ENCODE peak calls at places on chromosomes 4 and X, in four cellular contexts. One of them, this sample, is unnamed.

GRCh38 chrX:101263766-101264165 is 27.4 kb downstream of the TAF7L start:
- DNase-seq in H9: no peak
- DNase-seq in IMR-90: no peak
- DNase-seq in H1: no peak
- DNase-seq in this sample: no peak

GRCh38 chr4:88584471-88584900 is 7.8 kb upstream of the HERC3 start:
- DNase-seq in H9: no peak
- DNase-seq in IMR-90: no peak
- DNase-seq in H1: no peak
- DNase-seq in this sample: peak; percentile 37

GRCh38 chrX:47169273-47169672 is 24.3 kb downstream of the RBM10 start:
- DNase-seq in H9: peak; percentile 17
- DNase-seq in IMR-90: no peak
- DNase-seq in H1: no peak
- DNase-seq in this sample: no peak

GRCh38 chr4:169243808-169244207 is 26.9 kb downstream of the SH3RF1 start:
- DNase-seq in H9: no peak
- DNase-seq in IMR-90: peak; percentile 61
- DNase-seq in H1: no peak
- DNase-seq in this sample: no peak

GRCh38 chr4:142778908-142779307 is 67.2 kb downstream of the INPP4B start:
- DNase-seq in H9: no peak
- DNase-seq in IMR-90: peak; percentile 28
- DNase-seq in H1: no peak
- DNase-seq in this sample: no peak

GRCh38 chr4:170374770-170375169 is 285.0 kb upstream of the AADAT start:
- DNase-seq in H9: peak; percentile 73
- DNase-seq in IMR-90: no peak
- DNase-seq in H1: peak; percentile 33
- DNase-seq in this sample: peak; percentile 81

GRCh38 chr4:141711211-141711610 is 74.8 kb downstream of the IL15 start:
- DNase-seq in H9: no peak
- DNase-seq in IMR-90: peak; percentile 51
- DNase-seq in H1: no peak
- DNase-seq in this sample: peak; percentile 24

GRCh38 chr4:61336488-61336887 is 136.4 kb downstream of the ADGRL3 start:
- DNase-seq in H9: no peak
- DNase-seq in IMR-90: no peak
- DNase-seq in H1: no peak
- DNase-seq in this sample: peak; percentile 18

GRCh38 chr4:157128395-157128794 is 52.4 kb downstream of the GLRB start:
- DNase-seq in H9: no peak
- DNase-seq in IMR-90: peak; percentile 52
- DNase-seq in H1: no peak
- DNase-seq in this sample: peak; percentile 2

GRCh38 chr4:48141048-48141447 is 7.0 kb upstream of the TXK start:
- DNase-seq in H9: no peak
- DNase-seq in IMR-90: peak; percentile 56
- DNase-seq in H1: no peak
- DNase-seq in this sample: peak; percentile 36

GRCh38 chr4:122922877-122923511 is 597 bp upstream of the NUDT6 start:
- DNase-seq in H9: peak; percentile 88
- DNase-seq in IMR-90: peak; percentile 82
- DNase-seq in H1: no peak
- DNase-seq in this sample: peak; percentile 94

GRCh38 chrX:110341189-110342035 is 17.2 kb upstream of the RTL9 start:
- DNase-seq in H9: no peak
- DNase-seq in IMR-90: peak; percentile 91
- DNase-seq in H1: no peak
- DNase-seq in this sample: peak; percentile 18
- H4K8ac ChIP-seq in H9: no peak overlapping the region
- H4K8ac ChIP-seq in IMR-90: peak overlapping the region; percentile 64
- H4K8ac ChIP-seq in H1: no peak overlapping the region
- H4K8ac ChIP-seq in this sample: no peak overlapping the region

GRCh38 chr4:99635601-99636000 is 22.0 kb downstream of the C4orf54 start:
- DNase-seq in H9: no peak
- DNase-seq in IMR-90: no peak
- DNase-seq in H1: no peak
- DNase-seq in this sample: no peak
- H4K5ac ChIP-seq in H9: no peak overlapping the region
- H4K5ac ChIP-seq in IMR-90: no peak overlapping the region
- H4K5ac ChIP-seq in H1: no peak overlapping the region
- H4K5ac ChIP-seq in this sample: no peak overlapping the region

GRCh38 chr4:186840222-186840701 is 116.6 kb upstream of the FAT1 start:
- DNase-seq in H9: no peak
- DNase-seq in IMR-90: peak; percentile 62
- DNase-seq in H1: no peak
- DNase-seq in this sample: no peak
- H4K8ac ChIP-seq in H9: no peak overlapping the region
- H4K8ac ChIP-seq in IMR-90: peak overlapping the region; percentile 98
- H4K8ac ChIP-seq in H1: no peak overlapping the region
- H4K8ac ChIP-seq in this sample: no peak overlapping the region

DNA sequence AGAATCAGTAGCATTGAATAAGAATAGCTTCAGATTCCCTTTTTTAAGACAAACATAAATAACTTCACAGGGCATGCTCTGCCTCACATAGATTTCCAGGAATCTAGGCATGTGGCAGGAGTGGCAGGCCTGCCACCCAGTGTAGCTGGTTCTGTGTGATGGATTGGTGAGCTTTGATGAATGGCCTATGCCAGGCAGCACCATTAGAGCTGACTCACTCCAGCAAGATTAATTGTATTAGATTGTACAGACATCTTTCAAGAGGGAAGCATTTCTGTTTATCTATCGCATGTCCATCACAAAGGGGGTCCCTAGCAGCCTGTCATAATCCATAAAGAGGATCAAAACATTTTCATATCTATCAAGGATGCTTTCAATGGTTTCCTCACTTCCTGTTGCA is 71.9 kb downstream of the NAA11 start:
- DNase-seq in H9: no peak
- DNase-seq in IMR-90: no peak
- DNase-seq in H1: no peak
- DNase-seq in this sample: no peak
- H4K5ac ChIP-seq in H9: no peak overlapping the region
- H4K5ac ChIP-seq in IMR-90: no peak overlapping the region
- H4K5ac ChIP-seq in H1: no peak overlapping the region
- H4K5ac ChIP-seq in this sample: no peak overlapping the region

GRCh38 chrX:1246816-1247215 is 21.8 kb upstream of the CSF2RA start:
- DNase-seq in H9: peak; percentile 81
- DNase-seq in IMR-90: no peak
- DNase-seq in H1: no peak
- DNase-seq in this sample: peak; percentile 84

GRCh38 chrX:1244164-1245076 is 24.2 kb upstream of the CSF2RA start:
- DNase-seq in H9: peak; percentile 85
- DNase-seq in IMR-90: no peak
- DNase-seq in H1: no peak
- DNase-seq in this sample: peak; percentile 97

GRCh38 chrX:1248381-1249061 is 20.1 kb upstream of the CSF2RA start:
- DNase-seq in H9: peak; percentile 92
- DNase-seq in IMR-90: no peak
- DNase-seq in H1: no peak
- DNase-seq in this sample: peak; percentile 97

GRCh38 chrX:1239681-1240142 is 27.3 kb upstream of the CRLF2 start:
- DNase-seq in H9: no peak
- DNase-seq in IMR-90: no peak
- DNase-seq in H1: no peak
- DNase-seq in this sample: no peak

GRCh38 chrX:1242901-1243402 is 25.7 kb upstream of the CSF2RA start:
- DNase-seq in H9: peak; percentile 43
- DNase-seq in IMR-90: no peak
- DNase-seq in H1: no peak
- DNase-seq in this sample: peak; percentile 95
- H4K8ac ChIP-seq in H9: no peak overlapping the region
- H4K8ac ChIP-seq in IMR-90: no peak overlapping the region
- H4K8ac ChIP-seq in H1: no peak overlapping the region
- H4K8ac ChIP-seq in this sample: peak overlapping the region; percentile 65

GRCh38 chr4:109383823-109384222 is 49.8 kb upstream of the SEC24B start:
- DNase-seq in H9: no peak
- DNase-seq in IMR-90: no peak
- DNase-seq in H1: no peak
- DNase-seq in this sample: no peak

GRCh38 chr4:109390369-109390768 is 43.2 kb upstream of the SEC24B start:
- DNase-seq in H9: no peak
- DNase-seq in IMR-90: no peak
- DNase-seq in H1: no peak
- DNase-seq in this sample: no peak

GRCh38 chr4:109389367-109390118 is 44.1 kb upstream of the SEC24B start:
- DNase-seq in H9: no peak
- DNase-seq in IMR-90: no peak
- DNase-seq in H1: no peak
- DNase-seq in this sample: peak; percentile 46

GRCh38 chr4:109385260-109385659 is 48.4 kb upstream of the SEC24B start:
- DNase-seq in H9: no peak
- DNase-seq in IMR-90: no peak
- DNase-seq in H1: no peak
- DNase-seq in this sample: no peak
- H4K5ac ChIP-seq in H9: no peak overlapping the region
- H4K5ac ChIP-seq in IMR-90: no peak overlapping the region
- H4K5ac ChIP-seq in H1: no peak overlapping the region
- H4K5ac ChIP-seq in this sample: no peak overlapping the region

GRCh38 chrX:150693782-150694574 is 782 bp downstream of the MTMR1 start:
- DNase-seq in H9: peak; percentile 68
- DNase-seq in IMR-90: peak; percentile 79
- DNase-seq in H1: peak; percentile 17
- DNase-seq in this sample: peak; percentile 56
- H4K8ac ChIP-seq in H9: no peak overlapping the region
- H4K8ac ChIP-seq in IMR-90: peak overlapping the region; percentile 14
- H4K8ac ChIP-seq in H1: peak overlapping the region; percentile 80
- H4K8ac ChIP-seq in this sample: no peak overlapping the region

GRCh38 chr4:139851639-139852038 is 186.0 kb downstream of the MGST2 start:
- DNase-seq in H9: no peak
- DNase-seq in IMR-90: no peak
- DNase-seq in H1: no peak
- DNase-seq in this sample: no peak

GRCh38 chr4:139853309-139853708 is 187.7 kb downstream of the MGST2 start:
- DNase-seq in H9: peak; percentile 66
- DNase-seq in IMR-90: no peak
- DNase-seq in H1: no peak
- DNase-seq in this sample: peak; percentile 96

GRCh38 chr4:139851133-139851532 is 185.5 kb downstream of the MGST2 start:
- DNase-seq in H9: no peak
- DNase-seq in IMR-90: no peak
- DNase-seq in H1: no peak
- DNase-seq in this sample: no peak

GRCh38 chr4:139849219-139849618 is 183.6 kb downstream of the MGST2 start:
- DNase-seq in H9: no peak
- DNase-seq in IMR-90: no peak
- DNase-seq in H1: no peak
- DNase-seq in this sample: no peak

DNA sequence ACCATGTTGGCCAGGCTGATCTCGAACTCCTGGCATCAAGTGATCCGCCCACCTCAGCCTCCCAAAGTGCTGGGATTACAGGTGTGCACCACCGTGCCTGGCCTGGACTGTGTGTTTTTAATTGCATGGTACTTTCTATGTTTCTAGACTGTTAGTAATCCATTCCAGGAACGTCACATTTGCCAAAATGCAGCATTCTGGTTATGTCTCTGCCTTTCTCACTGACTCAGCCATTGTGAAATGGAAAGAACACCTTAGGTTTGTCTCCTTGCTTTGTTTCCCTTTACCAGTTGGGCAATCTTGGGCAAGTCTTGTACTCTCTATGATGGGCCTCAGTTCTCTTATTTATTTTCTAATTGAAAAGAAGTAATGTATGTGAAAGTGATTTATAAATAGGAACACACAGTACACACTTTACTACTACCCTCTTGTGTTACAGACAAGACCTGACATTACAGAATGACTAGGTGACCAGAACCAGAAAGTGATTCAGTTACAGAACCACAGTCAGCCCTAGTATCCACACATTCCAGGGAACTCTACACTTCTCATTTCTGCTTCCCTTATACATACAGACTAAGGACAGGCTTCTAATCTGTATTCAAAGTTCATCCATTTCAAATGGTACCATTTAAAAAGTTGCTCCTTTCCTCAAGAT is 187.1 kb downstream of the MGST2 start:
- DNase-seq in H9: no peak
- DNase-seq in IMR-90: no peak
- DNase-seq in H1: no peak
- DNase-seq in this sample: no peak
- H4K5ac ChIP-seq in H9: no peak overlapping the region
- H4K5ac ChIP-seq in IMR-90: no peak overlapping the region
- H4K5ac ChIP-seq in H1: no peak overlapping the region
- H4K5ac ChIP-seq in this sample: no peak overlapping the region

GRCh38 chr4:154009795-154010194 is 220.9 kb upstream of the SFRP2 start:
- DNase-seq in H9: no peak
- DNase-seq in IMR-90: no peak
- DNase-seq in H1: no peak
- DNase-seq in this sample: no peak
- H4K8ac ChIP-seq in H9: no peak overlapping the region
- H4K8ac ChIP-seq in IMR-90: no peak overlapping the region
- H4K8ac ChIP-seq in H1: no peak overlapping the region
- H4K8ac ChIP-seq in this sample: no peak overlapping the region

GRCh38 chrX:155867821-155868220 is 13.3 kb upstream of the VAMP7 start:
- DNase-seq in H9: no peak
- DNase-seq in IMR-90: no peak
- DNase-seq in H1: no peak
- DNase-seq in this sample: no peak
- H4K5ac ChIP-seq in H9: no peak overlapping the region
- H4K5ac ChIP-seq in IMR-90: no peak overlapping the region
- H4K5ac ChIP-seq in H1: no peak overlapping the region
- H4K5ac ChIP-seq in this sample: no peak overlapping the region